ENCODE peak calls at places on chromosomes 4 and X, in seven cellular contexts. B is mesenchymal stem cell, F is HuH-7, R is KG1, Z is GM04503, I is MG63, O is SHP77. W is an unnamed sample.

GRCh38 chr4:168621806-168622589 is 125.1 kb downstream of the PALLD start:
- DNase-seq in B (peak), F (no peak), R (no peak), Z (peak), I (no peak), O (no peak), W (no peak)

GRCh38 chrX:64975491-64975890 is 759 bp downstream of the ZC4H2 start:
- DNase-seq in B (peak), F (no peak), R (no peak), Z (no peak), I (no peak), O (no peak), W (peak)

GRCh38 chr4:121728066-121728465 is 31.3 kb upstream of the ANXA5 start:
- DNase-seq in B (peak), F (no peak), R (no peak), Z (peak), I (peak), O (no peak), W (no peak)

GRCh38 chrX:1903380-1903935 is 288.6 kb downstream of the ASMT start:
- DNase-seq in B (peak), F (no peak), R (no peak), Z (no peak), I (peak), O (no peak), W (no peak)

GRCh38 chrX:40550069-40550468 is 30.7 kb upstream of the ATP6AP2 start:
- DNase-seq in B (no peak), F (no peak), R (no peak), Z (no peak), I (peak), O (peak), W (no peak)

GRCh38 chr4:13159041-13159620 is 325.0 kb downstream of the RAB28 start:
- DNase-seq in B (no peak), F (no peak), R (no peak), Z (no peak), I (peak), O (no peak), W (no peak)

GRCh38 chrX:131802836-131803626 is 220.1 kb upstream of the STK26 start:
- DNase-seq in B (no peak), F (peak), R (no peak), Z (no peak), I (no peak), O (no peak), W (no peak)

GRCh38 chr4:583820-584219 is 7.7 kb upstream of the TMEM271 start:
- DNase-seq in B (no peak), F (no peak), R (no peak), Z (no peak), I (no peak), O (no peak), W (no peak)

GRCh38 chrX:144849141-144849540 is 398.2 kb upstream of the SPANXN1 start:
- DNase-seq in B (no peak), F (no peak), R (no peak), Z (no peak), I (no peak), O (no peak), W (no peak)

GRCh38 chr4:8305851-8306361 is 36.4 kb downstream of the HTRA3 start:
- DNase-seq in B (no peak), F (no peak), R (no peak), Z (no peak), I (no peak), O (no peak), W (no peak)

GRCh38 chr4:185945238-185945637 is 123.7 kb upstream of the TLR3 start:
- DNase-seq in B (no peak), F (no peak), R (no peak), Z (no peak), I (no peak), O (no peak), W (no peak)

GRCh38 chr4:174365018-174365587 is 81.4 kb downstream of the CEP44 start:
- DNase-seq in B (peak), F (no peak), R (no peak), Z (no peak), I (no peak), O (no peak), W (no peak)

GRCh38 chr4:76090241-76090691 is 15.8 kb downstream of the ART3 start:
- DNase-seq in B (peak), F (no peak), R (peak), Z (peak), I (no peak), O (no peak), W (no peak)

GRCh38 chrX:151384807-151385206 is 12.2 kb upstream of the VMA21 start:
- DNase-seq in B (no peak), F (no peak), R (no peak), Z (no peak), I (no peak), O (peak), W (no peak)

GRCh38 chrX:148808825-148809224 is 308.4 kb downstream of the AFF2 start:
- DNase-seq in B (no peak), F (no peak), R (no peak), Z (no peak), I (no peak), O (no peak), W (no peak)

GRCh38 chr4:8920289-8920965 is 48.8 kb upstream of the HMX1 start:
- DNase-seq in B (no peak), F (no peak), R (no peak), Z (no peak), I (no peak), O (no peak), W (no peak)